ENCODE peak calls at places on chromosomes 5 and 9, in ten cellular contexts. Y, A, L, G, E, D, V, K, P and I are unnamed samples.

GRCh38 chr9:111896942-111897830 is 572 bp downstream of the UGCG start:
- DNase-seq in K (peak; percentile 89), V (peak; percentile 62), E (no peak), G (peak; percentile 60), D (no peak), Y (peak; percentile 86), L (peak; percentile 92), P (peak; percentile 82), A (no peak), I (peak; percentile 65)

GRCh38 chr9:14466429-14466818 is 152.5 kb upstream of the NFIB start:
- DNase-seq in E (no peak), L (no peak), A (no peak), Y (peak; percentile 59), K (no peak), G (no peak), P (no peak), V (no peak), D (no peak), I (no peak)

GRCh38 chr5:121949885-121950284 is 11.9 kb upstream of the SRFBP1 start:
- DNase-seq in K (no peak), P (no peak), D (no peak), L (no peak), G (peak; percentile 81), Y (peak; percentile 61), E (peak; percentile 60), V (peak; percentile 21), A (peak; percentile 47), I (no peak)

GRCh38 chr5:38193015-38193581 is 65.3 kb upstream of the EGFLAM start:
- DNase-seq in D (peak; percentile 55), K (peak; percentile 75), P (peak; percentile 83), V (peak; percentile 64), A (peak; percentile 75), E (peak; percentile 53), G (peak; percentile 83), Y (peak; percentile 94), L (no peak), I (peak; percentile 53)

GRCh38 chr9:32671333-32671732 is 35.9 kb upstream of the TAF1L start:
- DNase-seq in E (no peak), V (no peak), G (no peak), A (peak; percentile 2), K (no peak), D (no peak), L (no peak), Y (no peak), P (no peak), I (no peak)

GRCh38 chr5:168227001-168227400 is 64.4 kb upstream of the WWC1 start:
- DNase-seq in Y (no peak), P (no peak), A (no peak), V (no peak), G (no peak), L (no peak), D (no peak), E (no peak), K (no peak), I (no peak)

GRCh38 chr9:114275246-114275994 is 47.5 kb upstream of the ORM1 start:
- DNase-seq in K (no peak), E (peak; percentile 43), V (no peak), L (no peak), G (no peak), D (no peak), A (no peak), P (peak; percentile 70), Y (peak; percentile 29), I (peak; percentile 46)

GRCh38 chr5:111675540-111675939 is 81.5 kb downstream of the NREP start:
- DNase-seq in Y (no peak), P (no peak), E (no peak), D (no peak), A (no peak), K (no peak), G (no peak), L (peak; percentile 8), V (no peak), I (no peak)

GRCh38 chr9:27440888-27441740 is 83.0 kb upstream of the IFNK start:
- DNase-seq in A (no peak), Y (no peak), D (no peak), E (no peak), V (no peak), K (no peak), P (no peak), G (no peak), L (no peak), I (no peak)

GRCh38 chr9:69172895-69173294 is 1.2 kb upstream of the TJP2 start:
- DNase-seq in G (no peak), L (no peak), E (no peak), P (no peak), A (no peak), Y (no peak), D (no peak), V (no peak), K (no peak), I (no peak)

GRCh38 chr5:61044545-61044944 is 99.5 kb downstream of the NDUFAF2 start:
- DNase-seq in V (no peak), A (no peak), G (no peak), D (no peak), P (no peak), L (no peak), Y (no peak), K (no peak), E (no peak), I (no peak)

GRCh38 chr5:10635861-10636350 is 72.0 kb downstream of the ANKRD33B start:
- DNase-seq in G (no peak), Y (peak; percentile 51), V (no peak), A (no peak), E (no peak), K (peak; percentile 74), D (no peak), L (no peak), P (peak; percentile 63), I (peak; percentile 39)

GRCh38 chr5:124997186-124997893 is 250.9 kb upstream of the ZNF608 start:
- DNase-seq in D (no peak), K (no peak), L (no peak), A (no peak), V (no peak), Y (no peak), G (no peak), E (peak; percentile 31), P (no peak), I (no peak)

GRCh38 chr5:158991391-158991790 is 108.3 kb downstream of the EBF1 start:
- DNase-seq in G (no peak), P (no peak), V (no peak), E (peak; percentile 6), Y (no peak), L (no peak), D (no peak), A (no peak), K (no peak), I (no peak)

GRCh38 chr9:32783168-32783891 is at the start of gene TMEM215:
- DNase-seq in L (no peak), V (no peak), G (no peak), D (no peak), K (peak; percentile 74), Y (peak; percentile 92), A (peak; percentile 78), P (peak; percentile 76), E (no peak), I (peak; percentile 58)

GRCh38 chr5:82522912-82523311 is 244.8 kb upstream of the RPS23 start:
- DNase-seq in G (no peak), P (no peak), V (no peak), L (peak; percentile 74), K (no peak), Y (no peak), A (no peak), E (no peak), D (no peak), I (no peak)

GRCh38 chr5:86507574-86507973 is 110.2 kb upstream of the COX7C start:
- DNase-seq in Y (no peak), K (no peak), L (no peak), D (no peak), G (no peak), E (no peak), V (no peak), A (no peak), P (no peak), I (no peak)

GRCh38 chr5:151222769-151223446 is 984 bp downstream of the CCDC69 start:
- DNase-seq in K (peak; percentile 81), A (no peak), G (peak; percentile 96), P (no peak), L (no peak), Y (peak; percentile 66), E (no peak), D (no peak), V (peak; percentile 69), I (peak; percentile 69)

GRCh38 chr5:10077721-10078551 is 171.8 kb downstream of the ATPSCKMT start:
- DNase-seq in L (no peak), P (no peak), A (no peak), Y (no peak), E (peak; percentile 35), D (no peak), K (no peak), V (no peak), G (no peak), I (no peak)

GRCh38 chr9:95077053-95077765 is 240.3 kb downstream of the FANCC start:
- DNase-seq in D (no peak), P (peak; percentile 60), Y (no peak), G (no peak), E (no peak), L (no peak), V (no peak), A (no peak), K (no peak), I (no peak)
- H3K27me3 ChIP-seq in D (no peaks in the 10 kb centered on the region), P (no peaks in the 10 kb centered on the region), Y (no peaks in the 10 kb centered on the region), G (no peaks in the 10 kb centered on the region), E (no peaks in the 10 kb centered on the region), L (no peaks in the 10 kb centered on the region), V (no peaks in the 10 kb centered on the region), A (no peaks in the 10 kb centered on the region), K (no peaks in the 10 kb centered on the region), I (no peaks in the 10 kb centered on the region)

GRCh38 chr9:5839572-5839902 is 6.6 kb upstream of the ERMP1 start:
- DNase-seq in V (no peak), L (no peak), E (no peak), A (no peak), Y (no peak), P (no peak), G (no peak), K (no peak), D (no peak), I (no peak)
- H3K27ac ChIP-seq in V (no peak overlapping the region), L (no peak overlapping the region), E (no peak overlapping the region), A (no peak overlapping the region), Y (no peak overlapping the region), P (no peak overlapping the region), G (no peak overlapping the region), K (no peak overlapping the region), D (peak overlapping the region; percentile 17), I (peak overlapping the region; percentile 66)

DNA sequence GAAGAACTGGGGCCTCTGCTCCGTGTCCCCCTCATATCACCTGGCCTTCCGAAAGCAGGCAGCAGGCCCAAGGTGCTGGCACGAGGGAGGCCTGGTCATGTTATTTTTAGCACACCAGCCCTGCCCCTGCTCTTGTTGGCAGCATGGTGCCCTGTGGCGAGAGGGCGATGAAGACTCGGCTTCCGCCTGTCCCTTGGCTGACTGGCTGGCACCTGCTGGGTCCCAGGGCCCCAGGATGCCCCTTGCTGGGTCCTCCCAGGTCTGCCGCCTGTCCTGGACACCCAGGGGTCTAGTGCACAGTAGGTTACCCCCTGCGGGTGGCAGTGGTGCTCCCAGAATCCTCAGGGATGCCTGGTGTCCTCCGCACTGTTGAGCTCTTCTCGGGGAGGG is 77.0 kb downstream of the RXRA start:
- DNase-seq in G (no peak), A (no peak), L (no peak), P (no peak), E (no peak), V (no peak), D (no peak), Y (no peak), K (no peak), I (peak; percentile 78)
- H3K4me1 ChIP-seq in G (peaks cover 27% of the 10 kb centered on the region), A (peaks cover 4% of the 10 kb centered on the region), L (peaks cover 94% of the 10 kb centered on the region), P (peaks cover 83% of the 10 kb centered on the region), E (peaks cover 30% of the 10 kb centered on the region), V (peaks cover 50% of the 10 kb centered on the region), D (peaks cover 11% of the 10 kb centered on the region), Y (no peaks in the 10 kb centered on the region), K (peaks cover 55% of the 10 kb centered on the region), I (peaks cover 82% of the 10 kb centered on the region)

GRCh38 chr9:132723809-132724208 is 53.5 kb downstream of the GTF3C4 start:
- DNase-seq in D (no peak), Y (no peak), L (no peak), V (no peak), A (no peak), P (no peak), E (no peak), K (no peak), G (no peak), I (no peak)
- H3K27me3 ChIP-seq in D (no peaks in the 10 kb centered on the region), Y (peaks cover 4% of the 10 kb centered on the region), L (no peaks in the 10 kb centered on the region), V (peaks cover 11% of the 10 kb centered on the region), A (no peaks in the 10 kb centered on the region), P (peaks cover 1% of the 10 kb centered on the region), E (peaks cover 37% of the 10 kb centered on the region), K (peaks cover 20% of the 10 kb centered on the region), G (no peaks in the 10 kb centered on the region), I (no peaks in the 10 kb centered on the region)